ENCODE peak calls at places on chromosomes 7 and 10, in seven cellular contexts. U is RWPE1, E is A549, I is pulmonary artery endothelial cell, G is posterior vena cava, K is T-helper 9 cell, L is psoas muscle. O is an unnamed sample.

GRCh38 chr7:140857048-140857447 is 67.7 kb downstream of the BRAF start:
- DNase-seq in E (no peak), I (no peak), K (no peak), L (no peak), G (no peak), U (no peak), O (no peak)

GRCh38 chr10:80633910-80634309 is 96.2 kb downstream of the SH2D4B start:
- DNase-seq in G (no peak), K (no peak), E (no peak), I (no peak), L (no peak), U (no peak), O (no peak)

GRCh38 chr7:98283887-98284222 is 2.4 kb downstream of the BRI3 start:
- DNase-seq in I (no peak), K (no peak), G (no peak), U (no peak), L (no peak), E (no peak), O (no peak)

GRCh38 chr7:18177815-18178660 is 150.4 kb upstream of the PRPS1L1 start:
- DNase-seq in E (peak; percentile 68), G (no peak), K (no peak), U (peak; percentile 11), I (no peak), L (no peak), O (peak; percentile 32)

GRCh38 chr10:77249901-77250459 is 387.6 kb downstream of the KCNMA1 start:
- DNase-seq in I (no peak), G (no peak), L (no peak), E (no peak), K (no peak), U (no peak), O (no peak)

GRCh38 chr7:104814671-104815400 is 199.2 kb upstream of the KMT2E start:
- DNase-seq in G (no peak), L (no peak), K (no peak), U (no peak), E (no peak), I (no peak), O (no peak)

GRCh38 chr7:155483245-155483644 is 25.3 kb downstream of the EN2 start:
- DNase-seq in K (no peak), G (no peak), L (no peak), U (no peak), I (no peak), E (no peak), O (no peak)

GRCh38 chr10:110764378-110764777 is 107.3 kb upstream of the PDCD4 start:
- DNase-seq in G (no peak), E (no peak), U (no peak), L (no peak), K (no peak), I (no peak), O (no peak)

GRCh38 chr10:85544956-85545355 is 821.6 kb downstream of the GRID1 start:
- DNase-seq in E (no peak), I (no peak), U (no peak), L (no peak), G (no peak), K (no peak), O (no peak)

GRCh38 chr10:119919823-119920222 is 27.3 kb downstream of the SEC23IP start:
- DNase-seq in U (no peak), E (no peak), I (no peak), G (no peak), L (no peak), K (no peak), O (no peak)

GRCh38 chr10:70804424-70804814 is 11.3 kb upstream of the SGPL1 start:
- DNase-seq in K (no peak), U (peak; percentile 56), I (no peak), G (no peak), L (no peak), E (peak; percentile 29), O (no peak)

O was measured in HuH-7.